ENCODE peak calls at places on chromosomes 5 and 9, in eight cellular contexts. F, Y, L, O, A, U, P and N are unnamed samples.

GRCh38 chr9:69317081-69317480 is 7.9 kb upstream of the ENTREP1 start:
- DNase-seq in Y (no peak), F (no peak), P (no peak), A (no peak), U (no peak), O (no peak), L (peak), N (no peak)

GRCh38 chr9:122179690-122180074 is 20.0 kb downstream of the MORN5 start:
- DNase-seq in Y (no peak), U (no peak), O (no peak), F (peak), L (no peak), P (no peak), A (no peak), N (no peak)

GRCh38 chr5:33701251-33701650 is 190.5 kb downstream of the ADAMTS12 start:
- DNase-seq in F (no peak), P (no peak), Y (no peak), L (peak), A (no peak), O (no peak), U (no peak), N (no peak)

GRCh38 chr5:16736158-16736994 is 119.6 kb upstream of the RETREG1 start:
- DNase-seq in Y (no peak), U (no peak), A (no peak), O (no peak), L (peak), F (peak), P (no peak), N (peak)

GRCh38 chr5:131209506-131210191 is 38.9 kb downstream of the LYRM7 start:
- DNase-seq in O (no peak), L (no peak), U (no peak), A (peak), Y (peak), P (no peak), F (peak), N (no peak)

GRCh38 chr5:155046591-155046990 is 33.0 kb downstream of the KIF4B start:
- DNase-seq in F (no peak), L (no peak), U (no peak), O (no peak), A (no peak), Y (no peak), P (no peak), N (no peak)

GRCh38 chr9:127940598-127940997 is 2.9 kb upstream of the DPM2 start:
- DNase-seq in F (no peak), U (no peak), P (no peak), L (no peak), O (no peak), Y (no peak), A (no peak), N (no peak)

GRCh38 chr9:36102742-36103495 is 33.6 kb upstream of the GLIPR2 start:
- DNase-seq in F (peak), L (peak), O (peak), P (peak), A (peak), Y (peak), U (peak), N (peak)

GRCh38 chr9:37271679-37272078 is 150.8 kb upstream of the GRHPR start:
- DNase-seq in O (no peak), P (no peak), L (peak), F (no peak), U (no peak), Y (no peak), A (no peak), N (no peak)

GRCh38 chr9:77975023-77975422 is 56.6 kb downstream of the GNAQ start:
- DNase-seq in P (no peak), U (no peak), F (peak), L (no peak), A (no peak), Y (no peak), O (no peak), N (no peak)

GRCh38 chr5:15715966-15716365 is 216.0 kb downstream of the FBXL7 start:
- DNase-seq in U (no peak), O (no peak), P (no peak), A (no peak), Y (no peak), F (no peak), L (no peak), N (no peak)

GRCh38 chr9:38707885-38708640 is 11.9 kb downstream of the FAM240B start:
- DNase-seq in L (no peak), O (no peak), U (no peak), A (no peak), P (no peak), F (peak), Y (no peak), N (no peak)

GRCh38 chr5:142319105-142319504 is 5.7 kb downstream of the SPRY4 start:
- DNase-seq in Y (no peak), F (no peak), O (no peak), P (no peak), L (no peak), A (no peak), U (no peak), N (no peak)

GRCh38 chr5:151617841-151618710 is 26.9 kb upstream of the FAT2 start:
- DNase-seq in O (no peak), L (no peak), P (no peak), U (no peak), A (no peak), F (no peak), Y (no peak), N (no peak)

GRCh38 chr5:107900721-107901120 is 230.0 kb upstream of the EFNA5 start:
- DNase-seq in O (no peak), F (no peak), P (no peak), Y (no peak), L (no peak), U (no peak), A (no peak), N (no peak)

GRCh38 chr5:93599427-93600146 is 16.6 kb downstream of the NR2F1 start:
- DNase-seq in Y (no peak), P (no peak), A (no peak), L (no peak), O (no peak), U (no peak), F (no peak), N (no peak)

GRCh38 chr5:145711417-145711816 is 123.7 kb downstream of the PRELID2 start:
- DNase-seq in U (no peak), F (no peak), Y (no peak), A (no peak), P (no peak), L (no peak), O (no peak), N (no peak)

GRCh38 chr9:10366171-10366779 is 246.5 kb downstream of the PTPRD start:
- DNase-seq in Y (no peak), P (no peak), U (no peak), F (peak), L (peak), O (no peak), A (no peak), N (no peak)

GRCh38 chr9:17216011-17216410 is 81.2 kb downstream of the CNTLN start:
- DNase-seq in O (no peak), U (no peak), P (no peak), Y (no peak), F (no peak), L (no peak), A (no peak), N (no peak)

GRCh38 chr9:107487521-107488399 is 1.8 kb downstream of the KLF4 start:
- DNase-seq in U (peak), A (no peak), F (peak), L (peak), O (peak), P (peak), Y (no peak), N (peak)

GRCh38 chr5:150340614-150341265 is 16.8 kb upstream of the TCOF1 start:
- DNase-seq in F (no peak), P (no peak), Y (no peak), O (no peak), L (no peak), U (no peak), A (no peak), N (no peak)

GRCh38 chr5:29498412-29498811 is 1695.1 kb upstream of the CDH6 start:
- DNase-seq in Y (no peak), P (no peak), A (no peak), O (no peak), L (no peak), F (no peak), U (no peak), N (no peak)

GRCh38 chr5:154811653-154812465 is 38.5 kb downstream of the FAXDC2 start:
- DNase-seq in U (peak), P (peak), A (peak), O (no peak), L (peak), F (peak), Y (peak), N (peak)

GRCh38 chr5:136035837-136036236 is 7.0 kb downstream of the TGFBI start:
- DNase-seq in Y (no peak), F (no peak), U (peak), O (no peak), L (no peak), P (no peak), A (no peak), N (no peak)

GRCh38 chr5:68817696-68818695 is 275.8 kb upstream of the SLC30A5 start:
- DNase-seq in F (no peak), U (no peak), A (no peak), P (no peak), L (no peak), O (no peak), Y (no peak), N (no peak)

GRCh38 chr9:91416086-91416712 is 7.4 kb downstream of the NFIL3 start:
- DNase-seq in A (no peak), U (no peak), Y (no peak), O (no peak), L (no peak), F (no peak), P (no peak), N (no peak)

GRCh38 chr5:151198861-151199260 is 25.0 kb downstream of the CCDC69 start:
- DNase-seq in F (no peak), L (no peak), U (no peak), P (peak), O (no peak), Y (no peak), A (peak), N (no peak)

GRCh38 chr9:124411514-124412227 is 3.6 kb downstream of the PSMB7 start:
- DNase-seq in F (no peak), U (no peak), L (peak), P (no peak), Y (no peak), A (no peak), O (no peak), N (no peak)

GRCh38 chr9:30775236-30775635 is 1609.2 kb upstream of the ACO1 start:
- DNase-seq in P (no peak), O (no peak), U (no peak), Y (no peak), F (no peak), L (no peak), A (no peak), N (no peak)

GRCh38 chr5:43066231-43066798 is 26.2 kb upstream of the ANXA2R start:
- DNase-seq in Y (peak), P (peak), L (peak), F (peak), U (peak), O (peak), A (peak), N (peak)

GRCh38 chr5:32909207-32909606 is 198.1 kb downstream of the NPR3 start:
- DNase-seq in Y (no peak), L (peak), F (no peak), A (no peak), U (no peak), O (no peak), P (no peak), N (no peak)

GRCh38 chr5:101942321-101942882 is 353.7 kb downstream of the SLCO4C1 start:
- DNase-seq in Y (no peak), O (no peak), F (peak), P (no peak), U (no peak), L (peak), A (peak), N (no peak)

GRCh38 chr5:50967388-50968039 is 301.1 kb downstream of the PARP8 start:
- DNase-seq in L (no peak), A (no peak), O (no peak), Y (no peak), P (no peak), U (no peak), F (peak), N (no peak)

GRCh38 chr5:50969207-50970145 is 303.0 kb downstream of the PARP8 start:
- DNase-seq in Y (no peak), F (peak), O (no peak), L (no peak), P (no peak), A (no peak), U (no peak), N (no peak)

GRCh38 chr5:50968296-50969206 is 302.1 kb downstream of the PARP8 start:
- DNase-seq in P (no peak), F (peak), Y (no peak), A (no peak), L (no peak), U (no peak), O (no peak), N (no peak)

GRCh38 chr5:50965621-50966362 is 299.4 kb downstream of the PARP8 start:
- DNase-seq in A (no peak), O (no peak), Y (no peak), F (no peak), U (no peak), L (no peak), P (no peak), N (no peak)

DNA sequence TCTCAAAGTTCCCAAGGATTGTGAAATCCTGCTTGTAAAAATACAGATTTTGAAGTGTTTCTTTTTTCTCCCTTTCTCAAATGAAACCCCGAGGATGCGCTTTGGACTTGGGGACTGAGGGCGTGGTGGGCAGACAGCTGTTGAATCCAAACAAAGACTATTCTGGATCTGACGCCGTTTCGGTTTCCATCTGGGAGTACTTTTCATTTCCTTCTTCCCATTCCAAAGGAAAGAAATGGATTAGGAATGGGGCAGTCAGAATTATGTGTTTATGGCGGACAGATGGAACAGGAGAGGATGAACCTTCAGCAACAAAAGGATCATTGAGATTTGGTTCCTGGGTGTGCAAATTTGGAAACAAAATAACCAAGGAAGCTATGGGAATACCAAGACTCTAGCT is 300.5 kb downstream of the PARP8 start:
- DNase-seq in A (no peak), Y (no peak), F (no peak), U (no peak), O (no peak), P (no peak), L (no peak), N (no peak)
- H3K4me3 ChIP-seq in A (no peak), Y (peak), F (peak), U (no peak), O (peak), P (no peak), L (no peak), N (peak)

GRCh38 chr9:134717793-134718645 is 76.4 kb downstream of the COL5A1 start:
- DNase-seq in F (no peak), L (no peak), Y (no peak), U (no peak), A (no peak), O (no peak), P (no peak), N (no peak)
- H3K4me3 ChIP-seq in F (no peak), L (no peak), Y (no peak), U (no peak), A (no peak), O (no peak), P (no peak), N (no peak)

GRCh38 chr9:4986783-4987182 is 1.7 kb downstream of the JAK2 start:
- DNase-seq in P (no peak), A (no peak), O (no peak), Y (no peak), L (no peak), U (no peak), F (no peak), N (no peak)
- H3K4me3 ChIP-seq in P (peak), A (no peak), O (peak), Y (peak), L (peak), U (peak), F (peak), N (peak)

DNA sequence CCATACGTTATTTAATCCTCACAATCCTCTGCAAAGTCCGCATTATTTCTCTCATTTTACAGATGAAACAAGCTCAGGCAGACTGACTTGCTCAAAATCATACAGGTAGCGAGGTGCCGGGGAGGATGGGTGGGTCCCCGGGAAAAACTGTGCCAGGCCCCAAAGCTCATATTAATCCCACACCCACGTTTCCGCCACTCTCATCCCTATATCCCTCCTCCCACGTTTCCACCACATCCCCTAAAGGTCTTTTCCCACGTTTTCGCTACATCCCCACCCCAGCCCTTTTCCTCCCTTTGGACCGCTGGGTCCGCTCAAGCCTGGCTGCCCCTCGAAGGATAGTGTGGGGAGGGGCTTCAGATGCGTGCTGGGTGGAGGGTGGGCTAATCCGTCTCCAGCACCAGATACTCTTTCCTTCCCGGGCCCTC is 434 bp upstream of the FSD1L start:
- DNase-seq in L (no peak), F (peak), U (no peak), Y (no peak), A (no peak), O (no peak), P (no peak), N (no peak)
- H3K4me3 ChIP-seq in L (peak), F (peak), U (peak), Y (peak), A (peak), O (peak), P (peak), N (peak)